ENCODE peak calls at places on chromosomes 4 and X, in five cellular contexts. M, V, W, C and Z are unnamed samples.

GRCh38 chr4:168584321-168584771 is 87.5 kb downstream of the PALLD start:
- DNase-seq in M (no peak), W (no peak), C (no peak), V (no peak), Z (no peak)

GRCh38 chrX:53316121-53316859 is 34.9 kb upstream of the IQSEC2 start:
- DNase-seq in V (no peak), M (no peak), C (no peak), W (no peak), Z (no peak)

GRCh38 chr4:75030028-75030427 is 97.1 kb downstream of the PARM1 start:
- DNase-seq in C (no peak), V (no peak), W (no peak), M (no peak), Z (no peak)

GRCh38 chrX:40008841-40009461 is 88.8 kb downstream of the BCOR start:
- DNase-seq in V (no peak), C (peak), W (no peak), M (no peak), Z (peak)

GRCh38 chrX:87728024-87728423 is 210.4 kb downstream of the KLHL4 start:
- DNase-seq in M (no peak), W (no peak), C (no peak), V (no peak), Z (no peak)

GRCh38 chr4:35754047-35754446 is 490.3 kb downstream of the ARAP2 start:
- DNase-seq in C (no peak), V (no peak), W (no peak), M (no peak), Z (no peak)

GRCh38 chr4:76434901-76435688 is at the start of gene SHROOM3:
- DNase-seq in M (no peak), W (no peak), V (no peak), C (no peak), Z (no peak)

GRCh38 chrX:120428309-120428708 is 40.8 kb downstream of the LAMP2 start:
- DNase-seq in C (no peak), M (no peak), V (no peak), W (no peak), Z (no peak)

GRCh38 chr4:83255584-83255983 is 29.0 kb downstream of the COQ2 start:
- DNase-seq in M (no peak), W (no peak), C (no peak), V (no peak), Z (no peak)

GRCh38 chrX:41684138-41684537 is 4.6 kb upstream of the GPR34 start:
- DNase-seq in M (no peak), V (no peak), W (no peak), C (no peak), Z (no peak)

GRCh38 chr4:106522839-106523238 is 154.3 kb upstream of the GIMD1 start:
- DNase-seq in C (no peak), M (no peak), W (no peak), V (no peak), Z (no peak)